ENCODE peak calls at places on chromosome 13, in nine cellular contexts. M is A549, I is GM12865, G is heart left ventricle, F is colonic mucosa, S is esophagus squamous epithelium, P is neural progenitor cell, R is dorsolateral prefrontal cortex, N is right atrium auricular region. T is an unnamed sample.

GRCh38 chr13:72458701-72459100 is 268.7 kb downstream of the MZT1 start:
- DNase-seq in M (no peak), I (no peak), G (no peak), F (no peak), S (no peak), P (peak), R (no peak), N (no peak), T (no peak)

GRCh38 chr13:53151692-53152421 is 123.2 kb downstream of the OLFM4 start:
- DNase-seq in M (peak), I (peak), G (peak), F (peak), S (no peak), P (peak), R (peak), N (no peak), T (no peak)

GRCh38 chr13:48009298-48009697 is 8.2 kb upstream of the SUCLA2 start:
- DNase-seq in M (peak), I (no peak), G (no peak), F (peak), S (no peak), P (no peak), R (no peak), N (no peak), T (peak)

GRCh38 chr13:94415484-94415883 is 64.0 kb downstream of the DCT start:
- DNase-seq in M (no peak), I (no peak), G (no peak), F (no peak), S (no peak), P (peak), R (no peak), N (no peak), T (no peak)

GRCh38 chr13:110249326-110249725 is 57.6 kb downstream of the COL4A1 start:
- DNase-seq in M (no peak), I (no peak), G (no peak), F (no peak), S (no peak), P (no peak), R (no peak), N (peak), T (no peak)

GRCh38 chr13:83065136-83065535 is 817.1 kb downstream of the SLITRK1 start:
- DNase-seq in M (no peak), I (no peak), G (peak), F (no peak), S (no peak), P (no peak), R (no peak), N (peak), T (peak)

GRCh38 chr13:49214917-49215376 is 5.2 kb upstream of the MLNR start:
- DNase-seq in M (peak), I (peak), G (peak), F (peak), S (no peak), P (no peak), R (no peak), N (no peak), T (no peak)

GRCh38 chr13:45466359-45466758 is 1.6 kb downstream of the COG3 start:
- DNase-seq in M (no peak), I (no peak), G (no peak), F (no peak), S (no peak), P (no peak), R (no peak), N (no peak), T (no peak)

GRCh38 chr13:113915012-113915763 is 51.3 kb upstream of the GAS6 start:
- DNase-seq in M (no peak), I (no peak), G (no peak), F (peak), S (no peak), P (no peak), R (no peak), N (peak), T (no peak)

GRCh38 chr13:92602560-92602959 is 624.0 kb upstream of the GPC6 start:
- DNase-seq in M (no peak), I (no peak), G (no peak), F (no peak), S (no peak), P (no peak), R (no peak), N (no peak), T (no peak)

GRCh38 chr13:66703597-66703996 is 526.5 kb downstream of the PCDH9 start:
- DNase-seq in M (no peak), I (no peak), G (no peak), F (no peak), S (no peak), P (no peak), R (no peak), N (no peak), T (no peak)

GRCh38 chr13:33280550-33280905 is 5.0 kb downstream of the STARD13 start:
- DNase-seq in M (no peak), I (no peak), G (no peak), F (no peak), S (no peak), P (no peak), R (no peak), N (no peak), T (no peak)

GRCh38 chr13:94328336-94329041 is 151.0 kb downstream of the DCT start:
- DNase-seq in M (no peak), I (no peak), G (no peak), F (no peak), S (no peak), P (no peak), R (no peak), N (no peak), T (no peak)

GRCh38 chr13:113151745-113152707 is 6.4 kb upstream of the PROZ start:
- DNase-seq in M (no peak), I (no peak), G (peak), F (no peak), S (no peak), P (no peak), R (peak), N (peak), T (peak)

GRCh38 chr13:112450118-112450517 is 74.0 kb downstream of the SPACA7 start:
- DNase-seq in M (no peak), I (no peak), G (no peak), F (peak), S (no peak), P (no peak), R (no peak), N (no peak), T (no peak)

GRCh38 chr13:108346376-108346775 is 76.9 kb downstream of the TNFSF13B start:
- DNase-seq in M (no peak), I (no peak), G (no peak), F (no peak), S (no peak), P (no peak), R (no peak), N (no peak), T (no peak)

GRCh38 chr13:81295177-81295576 is 954.3 kb upstream of the SPRY2 start:
- DNase-seq in M (no peak), I (no peak), G (no peak), F (no peak), S (no peak), P (no peak), R (no peak), N (no peak), T (no peak)

GRCh38 chr13:31209172-31209818 is 9.5 kb downstream of the B3GLCT start:
- DNase-seq in M (no peak), I (no peak), G (peak), F (no peak), S (no peak), P (peak), R (no peak), N (peak), T (peak)

GRCh38 chr13:52118095-52118494 is 10.8 kb downstream of the NEK5 start:
- DNase-seq in M (no peak), I (no peak), G (no peak), F (no peak), S (no peak), P (no peak), R (no peak), N (no peak), T (no peak)

GRCh38 chr13:70090036-70090723 is 17.4 kb upstream of the ATXN8OS start:
- DNase-seq in M (no peak), I (no peak), G (no peak), F (no peak), S (no peak), P (no peak), R (no peak), N (no peak), T (no peak)

GRCh38 chr13:62687727-62688126 is 1272.1 kb upstream of the PCDH20 start:
- DNase-seq in M (no peak), I (no peak), G (no peak), F (no peak), S (no peak), P (peak), R (no peak), N (no peak), T (no peak)

GRCh38 chr13:97574926-97575325 is 141.0 kb downstream of the RAP2A start:
- DNase-seq in M (peak), I (peak), G (no peak), F (peak), S (no peak), P (peak), R (no peak), N (no peak), T (peak)

GRCh38 chr13:39363393-39363792 is 239.6 kb downstream of the LHFPL6 start:
- DNase-seq in M (no peak), I (no peak), G (no peak), F (no peak), S (no peak), P (no peak), R (no peak), N (no peak), T (no peak)

GRCh38 chr13:29909975-29910674 is 59.7 kb upstream of the UBL3 start:
- DNase-seq in M (peak), I (no peak), G (peak), F (no peak), S (no peak), P (no peak), R (no peak), N (no peak), T (peak)

GRCh38 chr13:25945596-25945995 is 106.2 kb downstream of the SHISA2 start:
- DNase-seq in M (no peak), I (no peak), G (no peak), F (no peak), S (no peak), P (no peak), R (no peak), N (no peak), T (no peak)

GRCh38 chr13:49908637-49909036 is 27.5 kb downstream of the SPRYD7 start:
- DNase-seq in M (peak), I (no peak), G (no peak), F (no peak), S (no peak), P (peak), R (no peak), N (no peak), T (no peak)

GRCh38 chr13:112842343-112842856 is 126.6 kb upstream of the MCF2L start:
- DNase-seq in M (no peak), I (peak), G (peak), F (no peak), S (no peak), P (peak), R (no peak), N (peak), T (peak)

GRCh38 chr13:50911051-50911690 is 1.6 kb downstream of the RNASEH2B start:
- DNase-seq in M (no peak), I (peak), G (no peak), F (no peak), S (no peak), P (peak), R (no peak), N (no peak), T (peak)

GRCh38 chr13:97881556-97881955 is 71.9 kb upstream of the IPO5 start:
- DNase-seq in M (no peak), I (no peak), G (no peak), F (no peak), S (no peak), P (no peak), R (no peak), N (no peak), T (no peak)

GRCh38 chr13:110187501-110188161 is 119.3 kb downstream of the COL4A1 start:
- DNase-seq in M (no peak), I (no peak), G (peak), F (no peak), S (no peak), P (no peak), R (no peak), N (no peak), T (peak)

GRCh38 chr13:33172400-33172799 is 113.2 kb downstream of the STARD13 start:
- DNase-seq in M (no peak), I (no peak), G (no peak), F (no peak), S (no peak), P (no peak), R (no peak), N (no peak), T (no peak)

GRCh38 chr13:23794267-23795161 is 94.7 kb downstream of the MIPEP start:
- DNase-seq in M (no peak), I (peak), G (no peak), F (no peak), S (no peak), P (no peak), R (no peak), N (no peak), T (peak)

GRCh38 chr13:53137777-53138176 is 109.2 kb downstream of the OLFM4 start:
- DNase-seq in M (peak), I (no peak), G (no peak), F (peak), S (no peak), P (no peak), R (no peak), N (no peak), T (peak)

GRCh38 chr13:38543561-38543960 is 143.3 kb upstream of the FREM2 start:
- DNase-seq in M (no peak), I (no peak), G (no peak), F (no peak), S (no peak), P (no peak), R (no peak), N (no peak), T (no peak)

GRCh38 chr13:51066091-51066831 is 44.8 kb downstream of the C13orf42 start:
- DNase-seq in M (no peak), I (peak), G (no peak), F (no peak), S (no peak), P (no peak), R (no peak), N (no peak), T (no peak)

GRCh38 chr13:73876323-73876722 is 257.9 kb downstream of the KLF12 start:
- DNase-seq in M (no peak), I (no peak), G (no peak), F (no peak), S (no peak), P (no peak), R (no peak), N (no peak), T (peak)

GRCh38 chr13:52159159-52159982 is at the start of gene NEK3:
- DNase-seq in M (peak), I (peak), G (peak), F (peak), S (peak), P (peak), R (peak), N (peak), T (peak)

GRCh38 chr13:28805193-28805819 is 14.8 kb upstream of the MTUS2 start:
- DNase-seq in M (peak), I (peak), G (peak), F (peak), S (no peak), P (peak), R (no peak), N (no peak), T (peak)

GRCh38 chr13:44140146-44140545 is 233.5 kb upstream of the SERP2 start:
- DNase-seq in M (no peak), I (no peak), G (no peak), F (peak), S (no peak), P (peak), R (no peak), N (no peak), T (no peak)

GRCh38 chr13:44142540-44142867 is 231.1 kb upstream of the SERP2 start:
- DNase-seq in M (no peak), I (no peak), G (no peak), F (peak), S (no peak), P (no peak), R (no peak), N (no peak), T (no peak)

GRCh38 chr13:44141213-44141724 is 232.4 kb upstream of the SERP2 start:
- DNase-seq in M (no peak), I (peak), G (no peak), F (peak), S (no peak), P (peak), R (no peak), N (no peak), T (peak)

GRCh38 chr13:44142911-44143665 is 230.5 kb upstream of the SERP2 start:
- DNase-seq in M (peak), I (no peak), G (no peak), F (no peak), S (no peak), P (no peak), R (no peak), N (no peak), T (peak)

DNA sequence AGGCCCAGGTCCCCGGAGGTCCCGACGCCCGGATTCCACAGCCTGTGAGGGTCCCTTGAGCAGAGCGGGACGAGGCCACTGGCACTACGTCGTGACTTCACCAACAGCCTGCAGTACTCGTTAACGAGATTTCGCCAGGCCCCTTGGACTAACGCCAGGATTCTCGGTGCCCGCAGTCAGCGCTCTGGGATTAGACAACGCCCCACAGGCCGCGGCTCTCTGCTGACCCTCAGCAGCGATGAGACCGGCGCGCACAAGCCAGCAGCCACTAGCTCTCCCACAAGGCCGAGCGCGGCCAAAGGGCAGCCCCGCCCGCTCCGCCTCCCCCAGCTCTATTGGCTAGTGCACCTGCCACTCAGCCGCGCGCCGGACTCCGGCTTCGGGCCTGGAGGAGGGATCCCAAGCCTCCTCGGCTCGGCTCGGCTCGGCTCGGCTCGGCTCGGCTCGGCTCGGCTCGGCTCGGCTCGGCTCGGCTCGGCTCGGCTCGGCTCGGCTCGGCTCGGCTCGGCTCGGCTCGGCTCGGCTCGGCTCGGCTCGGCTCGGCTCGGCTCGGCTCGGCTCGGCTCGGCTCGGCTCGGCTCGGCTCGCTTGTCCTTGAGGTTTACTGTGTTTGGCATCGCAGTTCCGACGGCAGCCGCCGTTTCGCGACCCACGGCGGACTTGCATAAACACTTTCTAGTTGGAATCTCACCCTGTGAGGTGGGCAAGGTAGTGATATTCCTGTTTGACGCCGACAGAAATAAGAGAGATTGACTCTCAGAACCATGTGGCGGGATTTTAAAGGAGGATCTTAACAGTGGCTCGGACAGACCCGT is 231.7 kb upstream of the SERP2 start:
- DNase-seq in M (peak), I (peak), G (peak), F (peak), S (peak), P (peak), R (peak), N (peak), T (peak)
- TF ChIP-seq CTCF in M (no peak), I (no peak), G (peak), F (no peak), S (peak), P (no peak), R (no peak), N (no peak), T (peak)

GRCh38 chr13:99662678-99663077 is 161.4 kb downstream of the TM9SF2 start:
- DNase-seq in M (no peak), I (no peak), G (no peak), F (no peak), S (no peak), P (no peak), R (no peak), N (no peak), T (no peak)
- H3K4me3 ChIP-seq in M (no peak), I (no peak), G (no peak), F (no peak), S (no peak), P (peak), R (no peak), N (no peak), T (no peak)

DNA sequence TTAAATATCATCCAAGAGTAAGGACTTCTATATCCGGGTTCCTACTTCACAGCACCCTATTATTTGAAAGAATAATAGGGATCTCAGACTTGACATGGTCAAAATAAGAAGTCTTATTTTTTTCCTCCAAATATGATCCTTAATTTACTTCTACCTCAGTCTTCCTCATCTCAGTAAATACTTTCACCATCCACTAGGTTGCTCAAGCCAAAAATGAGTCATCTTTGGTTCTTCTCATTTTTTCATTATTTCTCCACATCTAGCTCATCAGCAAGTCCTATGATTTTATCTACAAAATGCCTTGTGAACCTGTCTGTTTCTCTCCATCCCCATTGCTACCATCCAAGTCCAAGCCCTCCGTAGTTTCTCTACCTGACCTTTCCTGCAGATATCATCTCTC is 121.9 kb upstream of the GJB6 start:
- DNase-seq in M (no peak), I (no peak), G (no peak), F (no peak), S (no peak), P (no peak), R (no peak), N (no peak), T (peak)
- TF ChIP-seq CTCF in M (no peak), I (no peak), G (no peak), F (no peak), S (peak), P (peak), R (peak), N (no peak), T (peak)

DNA sequence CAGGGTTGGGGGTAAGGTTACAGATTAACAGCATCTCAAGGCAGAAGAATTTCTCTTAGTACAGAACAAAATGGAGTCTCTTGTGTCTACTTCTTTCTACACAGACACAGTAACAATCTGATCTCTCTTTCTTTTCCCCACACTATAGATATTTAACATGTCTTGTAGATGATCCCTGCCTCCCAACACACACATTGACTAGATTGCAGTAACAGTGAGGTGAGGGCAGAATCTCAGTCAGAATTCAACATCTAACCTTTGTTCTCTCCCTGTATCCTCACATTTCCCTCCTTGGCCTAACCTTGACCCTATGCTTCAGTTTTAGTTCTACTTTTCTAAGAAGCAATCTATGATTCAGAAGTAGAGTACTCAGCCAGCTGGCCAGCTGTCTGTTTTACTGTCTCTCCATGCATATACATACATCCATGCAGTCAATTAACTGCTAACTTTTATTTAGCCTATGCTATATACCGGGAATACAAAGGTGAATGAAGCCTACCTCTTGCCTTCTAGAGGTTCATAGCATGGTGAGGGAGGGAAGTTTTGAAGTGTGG is 18.1 kb downstream of the DNAJC15 start:
- DNase-seq in M (no peak), I (peak), G (no peak), F (no peak), S (no peak), P (no peak), R (no peak), N (no peak), T (no peak)
- H3K4me3 ChIP-seq in M (no peak), I (no peak), G (no peak), F (no peak), S (no peak), P (no peak), R (no peak), N (no peak), T (no peak)

GRCh38 chr13:101755228-101755887 is 302.9 kb downstream of the ITGBL1 start:
- DNase-seq in M (no peak), I (no peak), G (no peak), F (no peak), S (no peak), P (no peak), R (no peak), N (no peak), T (no peak)

GRCh38 chr13:101752432-101752831 is 300.0 kb downstream of the ITGBL1 start:
- DNase-seq in M (no peak), I (no peak), G (no peak), F (no peak), S (no peak), P (no peak), R (no peak), N (no peak), T (no peak)

GRCh38 chr13:101763191-101763590 is 310.7 kb downstream of the ITGBL1 start:
- DNase-seq in M (no peak), I (no peak), G (no peak), F (no peak), S (no peak), P (no peak), R (no peak), N (no peak), T (no peak)

GRCh38 chr13:101757446-101758039 is 305.1 kb downstream of the ITGBL1 start:
- DNase-seq in M (peak), I (peak), G (no peak), F (no peak), S (no peak), P (peak), R (no peak), N (no peak), T (peak)
- TF ChIP-seq CTCF in M (peak), I (peak), G (peak), F (peak), S (peak), P (peak), R (peak), N (peak), T (peak)

GRCh38 chr13:27789495-27790303 is 2.6 kb upstream of the GSX1 start:
- DNase-seq in M (no peak), I (no peak), G (no peak), F (no peak), S (no peak), P (peak), R (no peak), N (no peak), T (no peak)
- H3K4me3 ChIP-seq in M (no peak), I (no peak), G (peak), F (no peak), S (no peak), P (peak), R (no peak), N (peak), T (no peak)